ENCODE peak calls at places on chromosomes 4 and X, in four cellular contexts. R, G, A and Y are unnamed samples.

GRCh38 chr4:52192697-52193096 is 141.6 kb downstream of the SPATA18 start:
- DNase-seq in R (no peak), G (no peak), A (no peak), Y (no peak)

GRCh38 chr4:121597346-121597934 is 99.3 kb downstream of the ANXA5 start:
- DNase-seq in R (no peak), G (no peak), A (no peak), Y (no peak)

GRCh38 chr4:33625762-33626161 is 2618.6 kb downstream of the ARAP2 start:
- DNase-seq in R (no peak), G (no peak), A (no peak), Y (no peak)

GRCh38 chr4:109332926-109333464 is 30.5 kb upstream of the COL25A1 start:
- DNase-seq in R (no peak), G (no peak), A (no peak), Y (no peak)

GRCh38 chrX:1727531-1728027 is 112.7 kb downstream of the ASMT start:
- DNase-seq in R (no peak), G (no peak), A (no peak), Y (peak; percentile 63)

GRCh38 chr4:152919826-152920225 is 16.3 kb upstream of the FHDC1 start:
- DNase-seq in R (no peak), G (no peak), A (no peak), Y (no peak)

GRCh38 chr4:97507587-97508245 is 635.6 kb downstream of the STPG2 start:
- DNase-seq in R (no peak), G (no peak), A (no peak), Y (no peak)

GRCh38 chr4:56613101-56613862 is 67.8 kb downstream of the HOPX start:
- DNase-seq in R (no peak), G (no peak), A (no peak), Y (no peak)

GRCh38 chr4:174122705-174123104 is 160.8 kb downstream of the FBXO8 start:
- DNase-seq in R (no peak), G (no peak), A (no peak), Y (no peak)

GRCh38 chr4:106775636-106776035 is 260.5 kb downstream of the DKK2 start:
- DNase-seq in R (no peak), G (no peak), A (no peak), Y (no peak)

GRCh38 chr4:142550955-142551354 is 295.1 kb downstream of the INPP4B start:
- DNase-seq in R (no peak), G (no peak), A (no peak), Y (no peak)

GRCh38 chr4:77202491-77202890 is 45.5 kb downstream of the CCNG2 start:
- DNase-seq in R (no peak), G (no peak), A (no peak), Y (no peak)

GRCh38 chrX:10549280-10549679 is 71.1 kb downstream of the MID1 start:
- DNase-seq in R (no peak), G (no peak), A (no peak), Y (no peak)

GRCh38 chrX:147877726-147878125 is 34.0 kb upstream of the FMR1 start:
- DNase-seq in R (no peak), G (no peak), A (no peak), Y (no peak)

GRCh38 chr4:89868999-89869589 is 25.6 kb upstream of the MMRN1 start:
- DNase-seq in R (no peak), G (no peak), A (no peak), Y (no peak)

GRCh38 chr4:89254847-89255246 is 52.8 kb downstream of the GPRIN3 start:
- DNase-seq in R (peak; percentile 16), G (no peak), A (peak; percentile 2), Y (no peak)

GRCh38 chr4:69727412-69727811 is 33.0 kb downstream of the SULT1B1 start:
- DNase-seq in R (no peak), G (no peak), A (no peak), Y (no peak)

GRCh38 chrX:19625612-19626011 is 110.3 kb upstream of the MAP3K15 start:
- DNase-seq in R (peak; percentile 4), G (no peak), A (no peak), Y (no peak)

GRCh38 chr4:96638132-96638531 is 798.2 kb downstream of the PDHA2 start:
- DNase-seq in R (no peak), G (no peak), A (no peak), Y (no peak)

GRCh38 chr4:24768604-24769003 is 26.8 kb upstream of the SOD3 start:
- DNase-seq in R (no peak), G (no peak), A (no peak), Y (no peak)

GRCh38 chrX:545488-545887 is 85.1 kb upstream of the SHOX start:
- DNase-seq in R (no peak), G (no peak), A (no peak), Y (no peak)

GRCh38 chrX:24241822-24242648 is 71.8 kb downstream of the SUPT20HL2 start:
- DNase-seq in R (no peak), G (peak; percentile 34), A (peak; percentile 13), Y (peak; percentile 18)

GRCh38 chr4:41256740-41257256 is at the start of gene UCHL1:
- DNase-seq in R (no peak), G (peak; percentile 52), A (no peak), Y (no peak)

GRCh38 chr4:184150102-184150839 is 67.4 kb downstream of the ENPP6 start:
- DNase-seq in R (no peak), G (no peak), A (no peak), Y (no peak)

GRCh38 chr4:85127653-85128052 is 161.2 kb upstream of the WDFY3 start:
- DNase-seq in R (no peak), G (peak; percentile 20), A (no peak), Y (peak; percentile 23)